ENCODE peak calls at places on chromosomes 1 and 21, in ten cellular contexts. One of them, this sample, is unnamed. For H3K9me3, the result is how much of the 10 kb centered on the place peaks cover.

GRCh38 chr1:167802235-167802634 is 80.5 kb downstream of the MPZL1 start:
- ATAC-seq in RWPE2: no peak
- ATAC-seq in left lung: no peak
- ATAC-seq in CD8-positive, alpha-beta T cell: no peak
- ATAC-seq in heart left ventricle: no peak
- ATAC-seq in lower lobe of right lung: no peak
- ATAC-seq in mucosa of descending colon: no peak
- ATAC-seq in gastrocnemius medialis: no peak
- ATAC-seq in CD4-positive, alpha-beta T cell: no peak
- ATAC-seq in A549: no peak
- ATAC-seq in this sample: no peak

GRCh38 chr1:229986737-229987364 is 80.2 kb upstream of the GALNT2 start:
- ATAC-seq in CD4-positive, alpha-beta T cell: no peak
- ATAC-seq in gastrocnemius medialis: no peak
- ATAC-seq in heart left ventricle: no peak
- ATAC-seq in A549: no peak
- ATAC-seq in left lung: no peak
- ATAC-seq in mucosa of descending colon: peak
- ATAC-seq in RWPE2: no peak
- ATAC-seq in lower lobe of right lung: no peak
- ATAC-seq in CD8-positive, alpha-beta T cell: no peak
- ATAC-seq in this sample: no peak

GRCh38 chr1:209989525-209989924 is 51.5 kb downstream of the SYT14 start:
- ATAC-seq in mucosa of descending colon: no peak
- ATAC-seq in left lung: peak
- ATAC-seq in CD4-positive, alpha-beta T cell: no peak
- ATAC-seq in RWPE2: no peak
- ATAC-seq in gastrocnemius medialis: no peak
- ATAC-seq in lower lobe of right lung: no peak
- ATAC-seq in A549: peak
- ATAC-seq in CD8-positive, alpha-beta T cell: no peak
- ATAC-seq in heart left ventricle: no peak
- ATAC-seq in this sample: no peak

GRCh38 chr1:110964400-110964903 is 730 bp upstream of the LRIF1 start:
- ATAC-seq in heart left ventricle: no peak
- ATAC-seq in lower lobe of right lung: no peak
- ATAC-seq in left lung: no peak
- ATAC-seq in CD8-positive, alpha-beta T cell: no peak
- ATAC-seq in CD4-positive, alpha-beta T cell: no peak
- ATAC-seq in A549: no peak
- ATAC-seq in RWPE2: no peak
- ATAC-seq in gastrocnemius medialis: no peak
- ATAC-seq in mucosa of descending colon: no peak
- ATAC-seq in this sample: no peak

GRCh38 chr1:41689596-41689995 is 205.1 kb upstream of the EDN2 start:
- ATAC-seq in mucosa of descending colon: no peak
- ATAC-seq in gastrocnemius medialis: peak
- ATAC-seq in RWPE2: no peak
- ATAC-seq in lower lobe of right lung: no peak
- ATAC-seq in heart left ventricle: peak
- ATAC-seq in A549: no peak
- ATAC-seq in CD8-positive, alpha-beta T cell: no peak
- ATAC-seq in left lung: peak
- ATAC-seq in CD4-positive, alpha-beta T cell: no peak
- ATAC-seq in this sample: no peak

GRCh38 chr1:212152308-212152693 is 116.8 kb downstream of the DTL start:
- ATAC-seq in A549: no peak
- ATAC-seq in lower lobe of right lung: no peak
- ATAC-seq in RWPE2: no peak
- ATAC-seq in gastrocnemius medialis: no peak
- ATAC-seq in mucosa of descending colon: no peak
- ATAC-seq in CD8-positive, alpha-beta T cell: no peak
- ATAC-seq in heart left ventricle: no peak
- ATAC-seq in CD4-positive, alpha-beta T cell: no peak
- ATAC-seq in left lung: no peak
- ATAC-seq in this sample: no peak

GRCh38 chr21:41747943-41748738 is 18.7 kb downstream of the RIPK4 start:
- ATAC-seq in heart left ventricle: no peak
- ATAC-seq in left lung: no peak
- ATAC-seq in A549: no peak
- ATAC-seq in mucosa of descending colon: no peak
- ATAC-seq in lower lobe of right lung: no peak
- ATAC-seq in RWPE2: no peak
- ATAC-seq in CD8-positive, alpha-beta T cell: no peak
- ATAC-seq in CD4-positive, alpha-beta T cell: no peak
- ATAC-seq in gastrocnemius medialis: no peak
- ATAC-seq in this sample: no peak

GRCh38 chr21:15795533-15795932 is 65.8 kb downstream of the USP25 start:
- ATAC-seq in RWPE2: no peak
- ATAC-seq in lower lobe of right lung: no peak
- ATAC-seq in gastrocnemius medialis: no peak
- ATAC-seq in heart left ventricle: no peak
- ATAC-seq in CD8-positive, alpha-beta T cell: no peak
- ATAC-seq in left lung: no peak
- ATAC-seq in A549: no peak
- ATAC-seq in CD4-positive, alpha-beta T cell: no peak
- ATAC-seq in mucosa of descending colon: no peak
- ATAC-seq in this sample: no peak

GRCh38 chr1:2532485-2533160 is 2.6 kb upstream of the HES5 start:
- ATAC-seq in CD8-positive, alpha-beta T cell: no peak
- ATAC-seq in gastrocnemius medialis: no peak
- ATAC-seq in A549: no peak
- ATAC-seq in RWPE2: no peak
- ATAC-seq in mucosa of descending colon: no peak
- ATAC-seq in heart left ventricle: no peak
- ATAC-seq in left lung: no peak
- ATAC-seq in lower lobe of right lung: no peak
- ATAC-seq in CD4-positive, alpha-beta T cell: no peak
- ATAC-seq in this sample: no peak

GRCh38 chr1:183907106-183907505 is 102.2 kb downstream of the RGL1 start:
- ATAC-seq in left lung: no peak
- ATAC-seq in heart left ventricle: no peak
- ATAC-seq in RWPE2: no peak
- ATAC-seq in mucosa of descending colon: no peak
- ATAC-seq in A549: no peak
- ATAC-seq in CD4-positive, alpha-beta T cell: no peak
- ATAC-seq in lower lobe of right lung: no peak
- ATAC-seq in CD8-positive, alpha-beta T cell: no peak
- ATAC-seq in gastrocnemius medialis: no peak
- ATAC-seq in this sample: no peak

GRCh38 chr1:100700586-100700985 is 19.0 kb upstream of the VCAM1 start:
- ATAC-seq in A549: no peak
- ATAC-seq in CD4-positive, alpha-beta T cell: no peak
- ATAC-seq in gastrocnemius medialis: no peak
- ATAC-seq in mucosa of descending colon: no peak
- ATAC-seq in heart left ventricle: no peak
- ATAC-seq in CD8-positive, alpha-beta T cell: no peak
- ATAC-seq in left lung: no peak
- ATAC-seq in RWPE2: no peak
- ATAC-seq in lower lobe of right lung: no peak
- ATAC-seq in this sample: no peak

GRCh38 chr1:166601650-166602049 is 237.6 kb upstream of the POGK start:
- ATAC-seq in lower lobe of right lung: no peak
- ATAC-seq in CD8-positive, alpha-beta T cell: no peak
- ATAC-seq in RWPE2: no peak
- ATAC-seq in mucosa of descending colon: no peak
- ATAC-seq in CD4-positive, alpha-beta T cell: no peak
- ATAC-seq in gastrocnemius medialis: no peak
- ATAC-seq in left lung: no peak
- ATAC-seq in heart left ventricle: no peak
- ATAC-seq in A549: no peak
- ATAC-seq in this sample: no peak

GRCh38 chr1:4615138-4615470 is 39.3 kb upstream of the AJAP1 start:
- ATAC-seq in CD8-positive, alpha-beta T cell: no peak
- ATAC-seq in CD4-positive, alpha-beta T cell: no peak
- ATAC-seq in lower lobe of right lung: no peak
- ATAC-seq in mucosa of descending colon: no peak
- ATAC-seq in gastrocnemius medialis: no peak
- ATAC-seq in heart left ventricle: no peak
- ATAC-seq in RWPE2: no peak
- ATAC-seq in left lung: no peak
- ATAC-seq in A549: no peak
- ATAC-seq in this sample: no peak
- H3K9me3 ChIP-seq in CD8-positive, alpha-beta T cell: under half
- H3K9me3 ChIP-seq in CD4-positive, alpha-beta T cell: under half
- H3K9me3 ChIP-seq in lower lobe of right lung: under half
- H3K9me3 ChIP-seq in mucosa of descending colon: under half
- H3K9me3 ChIP-seq in gastrocnemius medialis: under half
- H3K9me3 ChIP-seq in heart left ventricle: under half
- H3K9me3 ChIP-seq in RWPE2: under half
- H3K9me3 ChIP-seq in left lung: under half
- H3K9me3 ChIP-seq in A549: under half
- H3K9me3 ChIP-seq in this sample: under half

DNA sequence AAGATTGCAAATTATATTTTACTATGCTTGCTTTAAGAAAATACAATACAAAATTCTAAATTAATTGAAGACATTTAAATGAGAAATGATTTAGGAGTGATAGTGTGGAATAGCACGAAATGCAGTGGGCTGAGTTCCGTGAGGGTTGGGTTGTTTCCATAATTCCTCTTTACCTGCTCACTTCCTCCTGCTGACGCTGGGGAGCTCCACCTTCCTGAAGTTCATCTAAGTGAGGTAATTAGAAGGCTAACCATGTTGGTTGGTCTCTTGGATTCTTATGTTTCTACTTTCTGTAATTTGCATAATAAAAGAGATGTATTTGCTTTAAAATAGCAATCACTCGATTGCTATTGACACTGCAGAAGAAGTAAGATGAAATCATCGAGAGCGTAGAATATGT is 4.7 kb downstream of the OR14I1 start:
- ATAC-seq in CD4-positive, alpha-beta T cell: no peak
- ATAC-seq in lower lobe of right lung: no peak
- ATAC-seq in RWPE2: no peak
- ATAC-seq in mucosa of descending colon: peak
- ATAC-seq in CD8-positive, alpha-beta T cell: no peak
- ATAC-seq in heart left ventricle: no peak
- ATAC-seq in left lung: no peak
- ATAC-seq in A549: no peak
- ATAC-seq in gastrocnemius medialis: no peak
- ATAC-seq in this sample: no peak
- H3K9me3 ChIP-seq in CD4-positive, alpha-beta T cell: under half
- H3K9me3 ChIP-seq in lower lobe of right lung: under half
- H3K9me3 ChIP-seq in RWPE2: under half
- H3K9me3 ChIP-seq in mucosa of descending colon: under half
- H3K9me3 ChIP-seq in CD8-positive, alpha-beta T cell: under half
- H3K9me3 ChIP-seq in heart left ventricle: under half
- H3K9me3 ChIP-seq in left lung: under half
- H3K9me3 ChIP-seq in A549: under half
- H3K9me3 ChIP-seq in gastrocnemius medialis: under half
- H3K9me3 ChIP-seq in this sample: under half

DNA sequence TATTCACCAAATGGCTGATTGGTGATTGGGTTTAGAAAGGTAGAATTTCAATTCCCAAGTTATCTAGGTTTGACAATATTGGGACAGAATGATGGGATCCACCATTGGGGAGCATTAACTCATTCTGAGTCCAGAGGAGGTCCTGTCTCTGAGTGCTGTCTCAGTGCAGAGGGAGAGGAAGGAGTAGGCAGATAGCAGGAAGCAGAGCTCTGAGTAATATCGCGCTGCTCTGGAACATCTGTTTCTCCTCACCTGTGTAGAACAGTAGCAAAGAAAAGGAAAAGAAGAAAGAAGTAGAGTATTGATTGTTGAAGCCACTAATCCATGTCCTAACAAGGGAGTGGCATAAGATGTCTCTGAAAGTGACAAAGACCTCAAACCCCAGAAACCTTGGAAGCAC is 1657.8 kb downstream of the MRPL39 start:
- ATAC-seq in CD4-positive, alpha-beta T cell: no peak
- ATAC-seq in mucosa of descending colon: no peak
- ATAC-seq in left lung: no peak
- ATAC-seq in lower lobe of right lung: no peak
- ATAC-seq in RWPE2: no peak
- ATAC-seq in A549: no peak
- ATAC-seq in heart left ventricle: no peak
- ATAC-seq in CD8-positive, alpha-beta T cell: no peak
- ATAC-seq in gastrocnemius medialis: no peak
- ATAC-seq in this sample: no peak
- H3K9me3 ChIP-seq in CD4-positive, alpha-beta T cell: under half
- H3K9me3 ChIP-seq in mucosa of descending colon: half or more
- H3K9me3 ChIP-seq in left lung: under half
- H3K9me3 ChIP-seq in lower lobe of right lung: under half
- H3K9me3 ChIP-seq in RWPE2: under half
- H3K9me3 ChIP-seq in A549: under half
- H3K9me3 ChIP-seq in heart left ventricle: under half
- H3K9me3 ChIP-seq in CD8-positive, alpha-beta T cell: under half
- H3K9me3 ChIP-seq in gastrocnemius medialis: under half
- H3K9me3 ChIP-seq in this sample: under half

GRCh38 chr1:152657677-152658076 is 5.5 kb upstream of the LCE2D start:
- ATAC-seq in RWPE2: no peak
- ATAC-seq in CD8-positive, alpha-beta T cell: no peak
- ATAC-seq in heart left ventricle: no peak
- ATAC-seq in left lung: no peak
- ATAC-seq in gastrocnemius medialis: no peak
- ATAC-seq in lower lobe of right lung: no peak
- ATAC-seq in mucosa of descending colon: no peak
- ATAC-seq in CD4-positive, alpha-beta T cell: no peak
- ATAC-seq in A549: no peak
- ATAC-seq in this sample: no peak

GRCh38 chr1:152656459-152656858 is 6.7 kb upstream of the LCE2D start:
- ATAC-seq in CD4-positive, alpha-beta T cell: no peak
- ATAC-seq in lower lobe of right lung: peak
- ATAC-seq in mucosa of descending colon: no peak
- ATAC-seq in CD8-positive, alpha-beta T cell: no peak
- ATAC-seq in RWPE2: no peak
- ATAC-seq in heart left ventricle: no peak
- ATAC-seq in gastrocnemius medialis: no peak
- ATAC-seq in left lung: peak
- ATAC-seq in A549: no peak
- ATAC-seq in this sample: no peak

GRCh38 chr1:152663098-152663497 is at the start of gene LCE2D:
- ATAC-seq in gastrocnemius medialis: no peak
- ATAC-seq in lower lobe of right lung: no peak
- ATAC-seq in CD4-positive, alpha-beta T cell: no peak
- ATAC-seq in mucosa of descending colon: no peak
- ATAC-seq in RWPE2: no peak
- ATAC-seq in CD8-positive, alpha-beta T cell: no peak
- ATAC-seq in left lung: no peak
- ATAC-seq in heart left ventricle: no peak
- ATAC-seq in A549: no peak
- ATAC-seq in this sample: no peak

GRCh38 chr1:152654110-152654509 is 9.1 kb upstream of the LCE2D start:
- ATAC-seq in RWPE2: peak
- ATAC-seq in mucosa of descending colon: peak
- ATAC-seq in CD4-positive, alpha-beta T cell: no peak
- ATAC-seq in lower lobe of right lung: peak
- ATAC-seq in A549: peak
- ATAC-seq in heart left ventricle: no peak
- ATAC-seq in left lung: peak
- ATAC-seq in CD8-positive, alpha-beta T cell: no peak
- ATAC-seq in gastrocnemius medialis: no peak
- ATAC-seq in this sample: no peak

DNA sequence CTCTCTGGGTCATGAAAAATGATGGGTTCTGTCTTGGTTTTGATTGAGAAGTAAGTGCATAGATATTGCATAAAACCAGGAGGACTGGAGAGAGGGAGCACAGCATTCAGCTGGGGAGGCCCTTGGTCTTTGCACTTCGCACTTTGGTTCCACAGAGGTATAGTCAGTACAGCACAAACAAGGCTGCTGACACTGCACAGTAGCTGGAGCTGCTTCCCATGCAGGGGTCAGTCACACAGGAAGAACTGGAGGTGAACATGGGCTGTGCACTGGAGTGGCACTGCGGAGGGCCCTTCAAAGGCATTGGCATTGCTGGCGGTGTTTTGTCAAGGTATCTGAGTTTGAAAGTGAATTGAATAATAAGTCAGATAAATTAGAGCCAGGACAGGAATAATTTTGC is 4.5 kb upstream of the LCE2D start:
- ATAC-seq in gastrocnemius medialis: no peak
- ATAC-seq in left lung: no peak
- ATAC-seq in A549: no peak
- ATAC-seq in CD8-positive, alpha-beta T cell: no peak
- ATAC-seq in CD4-positive, alpha-beta T cell: no peak
- ATAC-seq in heart left ventricle: no peak
- ATAC-seq in mucosa of descending colon: no peak
- ATAC-seq in RWPE2: no peak
- ATAC-seq in lower lobe of right lung: no peak
- ATAC-seq in this sample: no peak
- H3K9me3 ChIP-seq in gastrocnemius medialis: under half
- H3K9me3 ChIP-seq in left lung: under half
- H3K9me3 ChIP-seq in A549: under half
- H3K9me3 ChIP-seq in CD8-positive, alpha-beta T cell: under half
- H3K9me3 ChIP-seq in CD4-positive, alpha-beta T cell: under half
- H3K9me3 ChIP-seq in heart left ventricle: under half
- H3K9me3 ChIP-seq in mucosa of descending colon: under half
- H3K9me3 ChIP-seq in RWPE2: under half
- H3K9me3 ChIP-seq in lower lobe of right lung: under half
- H3K9me3 ChIP-seq in this sample: under half